ENCODE peak calls at places on chromosome 4, in four cellular contexts. D is PC-9, C is thoracic aorta, E is GM23248. N is an unnamed sample.
A peak's percentile ranks its signal among the peaks of the same experiment; 100 is the strongest.

GRCh38 chr4:95421869-95422268 is 126.9 kb downstream of the UNC5C start:
- DNase-seq in D (no peak), E (no peak), C (no peak), N (no peak)

GRCh38 chr4:140653718-140654515 is 85.2 kb upstream of the UCP1 start:
- DNase-seq in E (peak; percentile 34), C (no peak), D (no peak), N (no peak)

GRCh38 chr4:37304612-37305011 is 60.1 kb downstream of the NWD2 start:
- DNase-seq in E (no peak), C (no peak), D (no peak), N (no peak)

GRCh38 chr4:13368262-13368661 is 115.9 kb downstream of the RAB28 start:
- DNase-seq in D (no peak), E (no peak), C (no peak), N (peak; percentile 94)

GRCh38 chr4:70473691-70474090 is 1.7 kb downstream of the MUC7 start:
- DNase-seq in D (no peak), E (no peak), C (no peak), N (no peak)

GRCh38 chr4:173168396-173169177 is at the start of gene GALNT7:
- DNase-seq in D (peak; percentile 75), C (no peak), E (peak; percentile 61), N (peak; percentile 62)

GRCh38 chr4:71729856-71730255 is 54.0 kb downstream of the GC start:
- DNase-seq in E (no peak), D (no peak), C (no peak), N (no peak)

GRCh38 chr4:89204624-89205023 is 93.3 kb downstream of the TIGD2 start:
- DNase-seq in E (peak; percentile 27), D (no peak), C (no peak), N (no peak)

GRCh38 chr4:7861440-7861881 is 78.2 kb downstream of the AFAP1 start:
- DNase-seq in D (peak; percentile 78), C (no peak), E (peak; percentile 93), N (peak; percentile 96)

GRCh38 chr4:133152801-133153526 is 3.9 kb downstream of the PCDH10 start:
- DNase-seq in D (no peak), C (no peak), E (peak; percentile 9), N (no peak)

GRCh38 chr4:133154725-133155124 is 5.6 kb downstream of the PCDH10 start:
- DNase-seq in D (no peak), E (peak; percentile 59), C (no peak), N (no peak)

GRCh38 chr4:133157460-133158160 is 8.5 kb downstream of the PCDH10 start:
- DNase-seq in D (no peak), C (no peak), E (no peak), N (no peak)

GRCh38 chr4:133156556-133156955 is 7.5 kb downstream of the PCDH10 start:
- DNase-seq in C (no peak), D (no peak), E (no peak), N (no peak)

DNA sequence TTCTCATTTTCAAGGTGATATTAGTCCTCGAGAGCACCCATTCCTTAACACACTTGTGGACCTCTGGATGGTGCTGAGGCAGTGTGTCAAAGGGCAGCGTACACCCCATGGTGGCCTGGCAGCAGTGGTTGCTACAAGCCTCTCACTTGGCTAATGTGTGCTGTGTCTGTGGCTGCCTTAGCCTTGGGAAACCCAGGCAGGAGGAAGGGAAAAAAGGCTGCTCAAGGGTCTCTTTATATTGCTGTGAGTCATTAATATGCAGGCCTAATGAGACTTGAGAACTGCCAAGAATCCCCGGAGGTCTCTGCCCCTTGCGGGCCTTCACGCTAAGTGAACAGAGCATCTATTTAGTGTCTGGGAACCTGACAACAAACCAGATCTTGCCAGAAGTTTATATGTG is 7.0 kb downstream of the PCDH10 start:
- DNase-seq in E (no peak), C (no peak), D (no peak), N (no peak)
- H3K4me3 ChIP-seq in E (no peak overlapping the region), C (peak overlapping the region; percentile 18), D (no peak overlapping the region), N (no peak overlapping the region)

GRCh38 chr4:153655004-153655541 is 29.0 kb upstream of the TLR2 start:
- DNase-seq in E (no peak), C (no peak), D (no peak), N (no peak)

GRCh38 chr4:153651961-153652784 is 31.9 kb upstream of the TLR2 start:
- DNase-seq in D (peak; percentile 17), C (no peak), E (peak; percentile 56), N (no peak)

GRCh38 chr4:153647975-153648374 is 36.1 kb upstream of the TLR2 start:
- DNase-seq in D (no peak), C (no peak), E (no peak), N (no peak)

GRCh38 chr4:153649572-153649991 is 34.5 kb upstream of the TLR2 start:
- DNase-seq in C (no peak), D (peak; percentile 5), E (peak; percentile 56), N (no peak)

GRCh38 chr4:153651041-153651960 is 32.8 kb upstream of the TLR2 start:
- DNase-seq in D (no peak), C (no peak), E (peak; percentile 59), N (no peak)
- H3K27ac ChIP-seq in D (peak overlapping the region; percentile 73), C (peak overlapping the region; percentile 48), E (peak overlapping the region; percentile 29), N (no peak overlapping the region)

GRCh38 chr4:1993169-1993516 is 15.6 kb downstream of the NELFA start:
- DNase-seq in D (no peak), E (no peak), C (no peak), N (no peak)

GRCh38 chr4:1996866-1997611 is 11.7 kb downstream of the NELFA start:
- DNase-seq in E (no peak), C (no peak), D (no peak), N (no peak)

GRCh38 chr4:1994935-1995334 is 13.8 kb downstream of the NELFA start:
- DNase-seq in C (no peak), D (no peak), E (no peak), N (no peak)

GRCh38 chr4:1998296-1998695 is 10.5 kb downstream of the NELFA start:
- DNase-seq in E (no peak), D (peak; percentile 28), C (no peak), N (no peak)

DNA sequence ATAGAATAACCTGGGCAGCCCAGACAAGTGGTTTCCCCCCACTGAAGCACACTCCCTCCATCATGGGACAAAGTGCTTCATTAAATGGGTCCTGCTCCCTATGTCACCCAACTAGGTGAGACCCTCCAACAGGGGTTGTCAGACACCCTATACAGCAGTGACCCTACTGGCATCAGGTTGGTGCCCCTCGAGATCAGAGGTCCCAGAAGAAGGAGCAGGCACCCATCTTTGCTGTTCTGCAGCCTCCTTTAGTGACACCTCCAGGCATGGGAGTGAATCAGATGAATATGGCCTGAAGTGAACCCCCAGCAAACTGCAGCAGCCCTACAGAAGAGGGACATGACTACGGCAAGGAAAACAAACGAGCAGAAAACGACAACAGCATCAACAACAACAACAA is 11.1 kb downstream of the NELFA start:
- DNase-seq in C (no peak), D (no peak), E (no peak), N (no peak)
- H3K4me3 ChIP-seq in C (no peak overlapping the region), D (peak overlapping the region; percentile 19), E (no peak overlapping the region), N (no peak overlapping the region)

DNA sequence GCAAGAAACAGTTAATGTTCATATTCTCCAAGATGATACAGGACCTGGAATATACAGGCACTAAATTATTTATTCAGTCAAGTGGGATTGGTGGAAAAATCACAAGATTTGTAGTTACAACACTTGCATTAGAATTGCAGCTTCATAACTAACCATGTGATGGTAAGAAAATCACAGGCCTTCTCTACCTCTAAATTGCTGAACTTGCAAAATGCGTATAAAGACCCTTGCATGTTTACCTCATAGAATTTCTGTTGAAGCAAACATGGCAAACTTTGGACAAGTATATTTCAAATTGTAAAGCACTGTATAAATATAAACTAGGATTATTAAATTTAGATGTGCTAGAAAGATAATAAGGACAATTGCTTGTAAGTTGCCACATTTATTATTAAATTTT is 215.1 kb downstream of the TMA16 start:
- DNase-seq in C (no peak), E (no peak), D (no peak), N (no peak)
- H3K27ac ChIP-seq in C (no peak overlapping the region), E (no peak overlapping the region), D (no peak overlapping the region), N (no peak overlapping the region)

DNA sequence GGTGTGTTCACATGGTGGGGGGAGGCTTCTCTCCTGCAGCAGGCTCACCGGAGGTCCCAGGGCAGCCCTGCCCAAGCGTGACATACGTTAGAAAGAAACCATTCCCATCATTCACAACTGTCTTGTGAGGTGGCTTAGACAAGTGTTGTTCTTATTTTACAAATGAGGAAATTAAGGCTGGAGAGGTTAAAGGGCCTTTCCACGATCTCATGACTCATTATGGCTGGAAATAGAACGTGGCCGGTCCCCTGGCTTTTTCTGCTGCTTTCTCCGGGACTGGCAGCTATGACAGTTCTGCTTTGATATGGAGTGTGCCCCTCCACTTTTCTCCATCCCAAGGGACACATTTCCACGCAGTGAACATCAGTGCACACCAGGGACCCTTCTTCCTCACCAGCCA is 63.9 kb upstream of the ACSL1 start:
- DNase-seq in E (no peak), D (no peak), C (no peak), N (no peak)
- H3K4me3 ChIP-seq in E (no peak overlapping the region), D (no peak overlapping the region), C (no peak overlapping the region), N (no peak overlapping the region)

DNA sequence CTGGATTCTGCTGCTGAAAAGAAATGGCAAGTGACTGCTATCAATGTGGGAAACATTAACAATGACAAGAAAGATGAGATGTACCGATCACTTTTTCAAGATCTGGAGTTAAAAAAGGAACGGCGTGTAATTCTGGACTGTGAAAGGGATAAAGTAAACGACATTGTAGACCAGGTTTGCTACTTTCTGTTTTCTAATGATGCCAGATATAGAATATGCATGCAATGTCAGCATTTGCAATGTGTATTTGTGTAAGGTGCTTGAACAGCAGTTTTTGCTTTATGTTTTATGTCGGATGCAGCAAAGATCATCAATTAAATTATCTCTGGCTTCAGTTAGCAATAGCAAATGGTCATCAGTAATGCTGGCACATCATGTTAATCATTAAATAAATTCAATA is 92.2 kb downstream of the GRIA2 start:
- DNase-seq in D (no peak), E (no peak), C (no peak), N (no peak)
- H3K27ac ChIP-seq in D (no peak overlapping the region), E (no peak overlapping the region), C (no peak overlapping the region), N (no peak overlapping the region)

GRCh38 chr4:38856524-38857337 is at the start of gene TLR6:
- DNase-seq in C (no peak), E (peak; percentile 61), D (peak; percentile 60), N (peak; percentile 63)
- H3K4me3 ChIP-seq in C (peak within 1 kb of the TSS; percentile 62), E (peak within 1 kb of the TSS; percentile 58), D (peak within 1 kb of the TSS; percentile 25), N (peak within 1 kb of the TSS; percentile 26)

DNA sequence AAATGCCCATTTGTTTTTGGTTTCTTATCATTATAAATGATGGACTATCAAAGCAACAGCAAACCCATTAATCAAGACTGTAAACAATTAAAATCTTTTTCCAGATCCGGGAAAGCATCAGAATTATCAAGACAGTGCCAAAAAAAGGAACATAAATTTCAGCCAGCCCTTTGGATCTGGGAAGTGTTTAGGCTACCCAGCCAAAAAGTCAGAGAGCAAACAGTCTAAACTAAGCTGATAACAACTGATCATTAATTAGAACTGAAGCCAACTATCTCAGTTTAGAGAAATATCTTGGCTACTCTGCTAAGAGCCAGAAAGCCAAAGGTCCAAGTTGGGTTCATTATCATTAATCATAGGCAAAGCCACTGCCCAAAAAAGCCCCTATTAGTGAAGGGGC is 37.1 kb upstream of the SHISA3 start:
- DNase-seq in D (no peak), C (no peak), E (no peak), N (no peak)
- H3K27ac ChIP-seq in D (no peak overlapping the region), C (no peak overlapping the region), E (no peak overlapping the region), N (no peak overlapping the region)

N was measured in SJSA1.